ENCODE peak calls at places on chromosomes 3 and 15, in seven cellular contexts. One of them, this sample, is unnamed.

GRCh38 chr15:51577907-51578306 is 44.7 kb downstream of the DMXL2 start:
- DNase-seq in RWPE1: no peak
- DNase-seq in activated CD8-positive, alpha-beta memory T cell treated with anti-CD3 and anti-CD28 coated beads for 48 hours: no peak
- DNase-seq in SW480: no peak
- DNase-seq in astrocyte of the spinal cord: no peak
- DNase-seq in NCI-H82: no peak
- DNase-seq in glutamatergic neuron: no peak
- DNase-seq in this sample: no peak

GRCh38 chr3:24522155-24522579 is 27.5 kb upstream of the THRB start:
- DNase-seq in RWPE1: no peak
- DNase-seq in activated CD8-positive, alpha-beta memory T cell treated with anti-CD3 and anti-CD28 coated beads for 48 hours: no peak
- DNase-seq in SW480: no peak
- DNase-seq in astrocyte of the spinal cord: no peak
- DNase-seq in NCI-H82: no peak
- DNase-seq in glutamatergic neuron: peak
- DNase-seq in this sample: no peak

GRCh38 chr3:10365791-10366190 is 44.9 kb upstream of the SEC13 start:
- DNase-seq in RWPE1: no peak
- DNase-seq in activated CD8-positive, alpha-beta memory T cell treated with anti-CD3 and anti-CD28 coated beads for 48 hours: no peak
- DNase-seq in SW480: no peak
- DNase-seq in astrocyte of the spinal cord: peak
- DNase-seq in NCI-H82: no peak
- DNase-seq in glutamatergic neuron: no peak
- DNase-seq in this sample: peak

GRCh38 chr3:180624714-180625113 is 22.8 kb downstream of the TTC14 start:
- DNase-seq in RWPE1: no peak
- DNase-seq in activated CD8-positive, alpha-beta memory T cell treated with anti-CD3 and anti-CD28 coated beads for 48 hours: no peak
- DNase-seq in SW480: no peak
- DNase-seq in astrocyte of the spinal cord: no peak
- DNase-seq in NCI-H82: no peak
- DNase-seq in glutamatergic neuron: no peak
- DNase-seq in this sample: no peak

GRCh38 chr15:90142216-90143175 is 40.2 kb upstream of the IDH2 start:
- DNase-seq in RWPE1: no peak
- DNase-seq in activated CD8-positive, alpha-beta memory T cell treated with anti-CD3 and anti-CD28 coated beads for 48 hours: no peak
- DNase-seq in SW480: no peak
- DNase-seq in astrocyte of the spinal cord: no peak
- DNase-seq in NCI-H82: no peak
- DNase-seq in glutamatergic neuron: no peak
- DNase-seq in this sample: no peak

GRCh38 chr3:43071313-43071893 is 34.5 kb downstream of the POMGNT2 start:
- DNase-seq in RWPE1: no peak
- DNase-seq in activated CD8-positive, alpha-beta memory T cell treated with anti-CD3 and anti-CD28 coated beads for 48 hours: peak
- DNase-seq in SW480: no peak
- DNase-seq in astrocyte of the spinal cord: no peak
- DNase-seq in NCI-H82: peak
- DNase-seq in glutamatergic neuron: no peak
- DNase-seq in this sample: no peak

GRCh38 chr15:75109021-75109690 is 85.8 kb downstream of the PPCDC start:
- DNase-seq in RWPE1: no peak
- DNase-seq in activated CD8-positive, alpha-beta memory T cell treated with anti-CD3 and anti-CD28 coated beads for 48 hours: no peak
- DNase-seq in SW480: no peak
- DNase-seq in astrocyte of the spinal cord: no peak
- DNase-seq in NCI-H82: no peak
- DNase-seq in glutamatergic neuron: no peak
- DNase-seq in this sample: no peak

GRCh38 chr15:39605146-39605545 is 24.3 kb downstream of the THBS1 start:
- DNase-seq in RWPE1: no peak
- DNase-seq in activated CD8-positive, alpha-beta memory T cell treated with anti-CD3 and anti-CD28 coated beads for 48 hours: no peak
- DNase-seq in SW480: no peak
- DNase-seq in astrocyte of the spinal cord: no peak
- DNase-seq in NCI-H82: no peak
- DNase-seq in glutamatergic neuron: no peak
- DNase-seq in this sample: peak

GRCh38 chr3:194129581-194130133 is 6.3 kb upstream of the HES1 start:
- DNase-seq in RWPE1: no peak
- DNase-seq in activated CD8-positive, alpha-beta memory T cell treated with anti-CD3 and anti-CD28 coated beads for 48 hours: no peak
- DNase-seq in SW480: no peak
- DNase-seq in astrocyte of the spinal cord: peak
- DNase-seq in NCI-H82: no peak
- DNase-seq in glutamatergic neuron: peak
- DNase-seq in this sample: no peak

GRCh38 chr15:63015618-63016017 is 26.9 kb upstream of the TPM1 start:
- DNase-seq in RWPE1: peak
- DNase-seq in activated CD8-positive, alpha-beta memory T cell treated with anti-CD3 and anti-CD28 coated beads for 48 hours: no peak
- DNase-seq in SW480: no peak
- DNase-seq in astrocyte of the spinal cord: peak
- DNase-seq in NCI-H82: no peak
- DNase-seq in glutamatergic neuron: no peak
- DNase-seq in this sample: peak

GRCh38 chr3:55486857-55487375 is at the start of gene WNT5A:
- DNase-seq in RWPE1: peak
- DNase-seq in activated CD8-positive, alpha-beta memory T cell treated with anti-CD3 and anti-CD28 coated beads for 48 hours: no peak
- DNase-seq in SW480: peak
- DNase-seq in astrocyte of the spinal cord: peak
- DNase-seq in NCI-H82: peak
- DNase-seq in glutamatergic neuron: peak
- DNase-seq in this sample: no peak

GRCh38 chr3:168813261-168813660 is 717.5 kb upstream of the GOLIM4 start:
- DNase-seq in RWPE1: no peak
- DNase-seq in activated CD8-positive, alpha-beta memory T cell treated with anti-CD3 and anti-CD28 coated beads for 48 hours: no peak
- DNase-seq in SW480: no peak
- DNase-seq in astrocyte of the spinal cord: no peak
- DNase-seq in NCI-H82: no peak
- DNase-seq in glutamatergic neuron: no peak
- DNase-seq in this sample: no peak

GRCh38 chr3:194690501-194691372 is 5.1 kb downstream of the FAM43A start:
- DNase-seq in RWPE1: no peak
- DNase-seq in activated CD8-positive, alpha-beta memory T cell treated with anti-CD3 and anti-CD28 coated beads for 48 hours: no peak
- DNase-seq in SW480: no peak
- DNase-seq in astrocyte of the spinal cord: peak
- DNase-seq in NCI-H82: no peak
- DNase-seq in glutamatergic neuron: no peak
- DNase-seq in this sample: peak

GRCh38 chr3:150216866-150217600 is 191.1 kb upstream of the TSC22D2 start:
- DNase-seq in RWPE1: no peak
- DNase-seq in activated CD8-positive, alpha-beta memory T cell treated with anti-CD3 and anti-CD28 coated beads for 48 hours: no peak
- DNase-seq in SW480: no peak
- DNase-seq in astrocyte of the spinal cord: no peak
- DNase-seq in NCI-H82: no peak
- DNase-seq in glutamatergic neuron: no peak
- DNase-seq in this sample: no peak